ENCODE peak calls at places on chromosomes 4 and X, in nine cellular contexts. C is uterus; P is NT2/D1; N is CD8-positive, alpha-beta memory T cell; V is psoas muscle; X is pancreas; O is Karpas-422; T is thoracic aorta; Q is ovary. G is an unnamed sample. For H3K9me3, the result is how much of the 10 kb centered on the place peaks cover.

GRCh38 chr4:158788608-158789007 is 19.8 kb downstream of the FNIP2 start:
- DNase-seq in C (no peak), P (no peak), N (no peak), V (no peak), X (no peak), O (no peak), T (no peak), Q (no peak), G (no peak)

GRCh38 chrX:85004255-85004654 is 578 bp downstream of the APOOL start:
- DNase-seq in C (no peak), P (no peak), N (no peak), V (no peak), X (no peak), O (peak), T (no peak), Q (no peak), G (no peak)

GRCh38 chr4:91257721-91258120 is 1046.0 kb upstream of the GRID2 start:
- DNase-seq in C (no peak), P (no peak), N (no peak), V (no peak), X (no peak), O (no peak), T (no peak), Q (no peak), G (no peak)

GRCh38 chr4:6560416-6561172 is 14.4 kb upstream of the MAN2B2 start:
- DNase-seq in C (no peak), P (no peak), N (no peak), V (peak), X (no peak), O (no peak), T (no peak), Q (no peak), G (no peak)

GRCh38 chr4:148238797-148239196 is 203.4 kb downstream of the NR3C2 start:
- DNase-seq in C (no peak), P (no peak), N (no peak), V (no peak), X (no peak), O (no peak), T (no peak), Q (no peak), G (no peak)

GRCh38 chr4:151400343-151400742 is 8.6 kb upstream of the FHIP1A start:
- DNase-seq in C (no peak), P (no peak), N (no peak), V (no peak), X (no peak), O (no peak), T (no peak), Q (no peak), G (no peak)

GRCh38 chrX:140151316-140151715 is 186.0 kb upstream of the CXorf66 start:
- DNase-seq in C (no peak), P (no peak), N (no peak), V (no peak), X (no peak), O (no peak), T (no peak), Q (no peak), G (no peak)

GRCh38 chrX:46571423-46572294 is 1.9 kb upstream of the CHST7 start:
- DNase-seq in C (no peak), P (no peak), N (no peak), V (no peak), X (no peak), O (no peak), T (no peak), Q (no peak), G (no peak)

GRCh38 chrX:72621163-72621562 is 48.5 kb upstream of the HDAC8 start:
- DNase-seq in C (no peak), P (no peak), N (no peak), V (no peak), X (peak), O (no peak), T (no peak), Q (no peak), G (no peak)

GRCh38 chrX:30246769-30247489 is at the start of gene MAGEB1:
- DNase-seq in C (no peak), P (no peak), N (no peak), V (no peak), X (no peak), O (no peak), T (no peak), Q (no peak), G (no peak)

GRCh38 chrX:123961268-123962005 is at the start of gene STAG2:
- DNase-seq in C (peak), P (peak), N (peak), V (peak), X (peak), O (peak), T (peak), Q (peak), G (peak)

GRCh38 chrX:152822383-152823086 is 8.0 kb downstream of the CETN2 start:
- DNase-seq in C (no peak), P (no peak), N (no peak), V (no peak), X (no peak), O (peak), T (no peak), Q (no peak), G (no peak)

GRCh38 chr4:103032575-103032974 is 13.1 kb upstream of the SLC9B1 start:
- DNase-seq in C (no peak), P (peak), N (no peak), V (no peak), X (no peak), O (peak), T (no peak), Q (no peak), G (no peak)

GRCh38 chrX:74420194-74421035 is 878 bp upstream of the SLC16A2 start:
- DNase-seq in C (peak), P (no peak), N (peak), V (peak), X (peak), O (no peak), T (peak), Q (peak), G (peak)

GRCh38 chr4:87251104-87251503 is 30.7 kb upstream of the KLHL8 start:
- DNase-seq in C (no peak), P (no peak), N (no peak), V (no peak), X (no peak), O (no peak), T (no peak), Q (no peak), G (peak)

GRCh38 chr4:1250527-1250812 is 1.5 kb upstream of the CTBP1 start:
- DNase-seq in C (no peak), P (no peak), N (no peak), V (no peak), X (no peak), O (no peak), T (no peak), Q (no peak), G (no peak)

GRCh38 chr4:1250921-1251772 is 2.2 kb upstream of the CTBP1 start:
- DNase-seq in C (no peak), P (no peak), N (no peak), V (peak), X (no peak), O (no peak), T (no peak), Q (peak), G (no peak)

GRCh38 chr4:1249731-1250526 is 999 bp upstream of the CTBP1 start:
- DNase-seq in C (peak), P (no peak), N (no peak), V (peak), X (no peak), O (peak), T (no peak), Q (peak), G (peak)

GRCh38 chr4:1252928-1253492 is 4.1 kb upstream of the CTBP1 start:
- DNase-seq in C (no peak), P (no peak), N (no peak), V (no peak), X (no peak), O (no peak), T (no peak), Q (no peak), G (no peak)

GRCh38 chr4:1251773-1252066 is 2.8 kb upstream of the CTBP1 start:
- DNase-seq in C (no peak), P (no peak), N (no peak), V (peak), X (no peak), O (no peak), T (no peak), Q (no peak), G (no peak)
- H3K9me3 ChIP-seq in C (under half), P (half or more), N (under half), V (under half), X (under half), O (under half), T (under half), Q (under half), G (under half)

GRCh38 chr4:186105721-186106335 is 1.3 kb downstream of the FAM149A start:
- DNase-seq in C (no peak), P (no peak), N (no peak), V (no peak), X (peak), O (no peak), T (no peak), Q (no peak), G (no peak)
- H3K4me3 ChIP-seq in C (peak), P (peak), N (no peak), V (peak), X (peak), O (no peak), T (peak), Q (peak), G (peak)

GRCh38 chr4:147233-147632 is 22.9 kb downstream of the ZNF718 start:
- DNase-seq in C (no peak), P (no peak), N (no peak), V (no peak), X (no peak), O (no peak), T (no peak), Q (no peak), G (no peak)

GRCh38 chr4:146621-147020 is 22.3 kb downstream of the ZNF718 start:
- DNase-seq in C (no peak), P (no peak), N (no peak), V (no peak), X (no peak), O (peak), T (no peak), Q (no peak), G (no peak)
- H3K9me3 ChIP-seq in C (under half), P (half or more), N (under half), V (half or more), X (under half), O (half or more), T (half or more), Q (under half), G (under half)

DNA sequence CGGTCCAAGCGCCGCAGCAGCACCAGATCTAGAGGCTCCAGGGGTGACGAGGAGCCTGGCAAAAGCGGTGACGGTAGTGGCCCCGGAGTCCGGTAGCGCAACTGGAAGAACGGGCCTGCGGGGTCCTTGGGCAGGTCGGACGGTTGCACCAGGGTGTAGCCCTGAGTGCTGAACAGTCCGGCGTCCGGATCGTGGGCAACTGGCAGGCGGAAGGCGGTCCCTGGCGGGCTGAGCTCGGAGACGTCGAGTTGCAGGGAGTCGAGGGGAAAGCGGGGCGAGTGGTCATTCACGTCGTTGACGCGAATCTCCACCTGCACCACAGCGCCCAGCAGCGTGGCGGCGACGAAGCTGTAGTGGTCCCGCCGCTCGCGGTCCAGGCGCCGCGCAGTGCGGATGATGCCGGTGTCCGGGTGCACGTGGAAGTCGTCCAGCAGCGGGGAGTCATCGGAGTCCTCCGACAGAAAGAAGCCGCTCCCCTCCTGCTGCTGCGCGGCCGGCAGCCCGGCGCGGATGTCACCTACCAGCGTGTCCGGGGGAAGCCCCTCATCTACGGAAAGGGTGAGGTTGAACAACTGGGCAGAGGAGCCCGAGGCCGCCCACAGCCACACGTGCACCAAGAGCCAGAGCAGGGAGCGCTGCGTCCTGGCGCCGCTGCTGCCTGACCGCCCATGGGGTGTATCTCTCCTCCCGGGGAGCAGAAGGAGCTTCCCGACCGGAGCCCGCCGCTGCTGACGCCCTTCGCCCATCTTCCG is 834 bp downstream of the DCHS2 start:
- DNase-seq in C (peak), P (no peak), N (no peak), V (peak), X (no peak), O (no peak), T (no peak), Q (peak), G (no peak)
- H3K4me3 ChIP-seq in C (peak), P (peak), N (no peak), V (peak), X (peak), O (no peak), T (peak), Q (peak), G (no peak)

DNA sequence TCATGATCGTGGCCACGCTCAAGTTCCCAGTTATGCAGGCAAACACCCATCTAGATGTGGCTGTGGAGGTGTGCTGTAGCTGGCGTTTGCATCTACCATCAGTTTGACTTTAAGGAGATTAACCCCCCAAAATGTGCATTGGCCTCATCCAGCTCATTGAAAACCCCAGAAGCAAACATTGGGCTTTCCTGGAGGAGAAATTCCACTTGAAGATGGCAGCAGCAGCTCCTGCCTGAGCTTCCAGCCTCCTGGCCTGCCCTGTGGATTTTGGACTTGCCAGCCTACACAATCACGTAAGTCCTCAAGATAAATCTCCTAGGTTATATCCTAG is 30.2 kb upstream of the SLC25A6 start:
- DNase-seq in C (no peak), P (no peak), N (no peak), V (no peak), X (no peak), O (no peak), T (no peak), Q (no peak), G (no peak)
- H3K9me3 ChIP-seq in C (under half), P (under half), N (under half), V (under half), X (under half), O (under half), T (under half), Q (under half), G (under half)

GRCh38 chr4:123300222-123300621 is 96.4 kb upstream of the SPRY1 start:
- DNase-seq in C (no peak), P (no peak), N (peak), V (no peak), X (no peak), O (no peak), T (no peak), Q (no peak), G (no peak)

GRCh38 chr4:123301942-123302341 is 94.7 kb upstream of the SPRY1 start:
- DNase-seq in C (no peak), P (no peak), N (no peak), V (no peak), X (no peak), O (no peak), T (no peak), Q (no peak), G (no peak)

GRCh38 chr4:123305746-123306145 is 90.8 kb upstream of the SPRY1 start:
- DNase-seq in C (no peak), P (no peak), N (no peak), V (no peak), X (no peak), O (no peak), T (no peak), Q (no peak), G (no peak)

GRCh38 chr4:123300625-123301024 is 96.0 kb upstream of the SPRY1 start:
- DNase-seq in C (no peak), P (no peak), N (no peak), V (no peak), X (no peak), O (no peak), T (no peak), Q (no peak), G (no peak)

GRCh38 chr4:123304151-123305021 is 92.2 kb upstream of the SPRY1 start:
- DNase-seq in C (peak), P (peak), N (no peak), V (peak), X (no peak), O (no peak), T (no peak), Q (no peak), G (no peak)
- H3K4me3 ChIP-seq in C (no peak), P (no peak), N (no peak), V (no peak), X (no peak), O (no peak), T (no peak), Q (no peak), G (no peak)

GRCh38 chrX:45540181-45540580 is 339.5 kb upstream of the DIPK2B start:
- DNase-seq in C (no peak), P (no peak), N (no peak), V (no peak), X (no peak), O (no peak), T (no peak), Q (no peak), G (no peak)

DNA sequence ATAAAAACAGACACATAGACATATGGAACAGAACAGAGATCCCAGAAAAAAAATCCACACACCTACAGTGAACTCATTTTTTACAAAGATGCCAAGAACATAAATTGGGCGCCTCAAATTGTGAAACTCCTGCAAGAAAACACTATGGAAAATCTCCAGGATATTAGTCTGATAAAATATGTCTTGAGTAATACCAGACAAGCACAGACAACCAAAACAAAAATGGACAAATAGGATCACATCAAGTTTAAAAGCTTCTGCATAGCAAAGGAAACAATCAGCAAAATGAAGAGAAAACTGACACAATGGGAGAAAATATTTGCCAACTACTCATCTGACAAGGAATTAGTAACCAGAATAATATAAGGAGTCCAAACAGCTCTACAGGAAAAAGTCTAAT is 337.3 kb upstream of the DIPK2B start:
- DNase-seq in C (no peak), P (no peak), N (no peak), V (no peak), X (no peak), O (no peak), T (no peak), Q (no peak), G (no peak)
- H3K9me3 ChIP-seq in C (under half), P (under half), N (under half), V (under half), X (under half), O (under half), T (under half), Q (under half), G (under half)

GRCh38 chr4:183141997-183142396 is 42.9 kb downstream of the WWC2 start:
- DNase-seq in C (no peak), P (no peak), N (no peak), V (no peak), X (no peak), O (no peak), T (no peak), Q (no peak), G (no peak)
- H3K4me3 ChIP-seq in C (no peak), P (no peak), N (no peak), V (no peak), X (no peak), O (no peak), T (no peak), Q (no peak), G (no peak)

GRCh38 chrX:67342138-67342537 is 201.7 kb upstream of the AR start:
- DNase-seq in C (no peak), P (no peak), N (no peak), V (no peak), X (no peak), O (no peak), T (no peak), Q (no peak), G (no peak)
- H3K9me3 ChIP-seq in C (under half), P (under half), N (under half), V (under half), X (under half), O (under half), T (under half), Q (under half), G (under half)